ENCODE peak calls at places on chromosomes 3 and 15, in seven cellular contexts. S is NCI-H2029 treated with DMSO at 0.1 percent for 48 hours, Z is OCI-LY7, F is lung microvascular endothelial cell, M is tibial nerve, C is activated gamma-delta T cell, P is Daoy. A is an unnamed sample.

GRCh38 chr3:179750720-179751328 is 98.0 kb downstream of the USP13 start:
- DNase-seq in Z (peak), C (no peak), S (no peak), M (no peak), F (peak), P (no peak), A (no peak)

GRCh38 chr15:73704869-73705645 is 20.9 kb downstream of the CD276 start:
- DNase-seq in F (peak), M (peak), Z (peak), P (peak), C (no peak), S (peak), A (no peak)

GRCh38 chr15:25727116-25727515 is 136.0 kb downstream of the ATP10A start:
- DNase-seq in S (no peak), C (no peak), F (no peak), Z (no peak), P (no peak), M (no peak), A (no peak)

GRCh38 chr15:89566621-89567294 is 8.5 kb upstream of the TICRR start:
- DNase-seq in S (no peak), M (no peak), C (no peak), Z (no peak), F (no peak), P (no peak), A (no peak)

GRCh38 chr15:77440378-77440999 is 19.8 kb downstream of the HMG20A start:
- DNase-seq in Z (no peak), P (peak), F (peak), M (no peak), S (no peak), C (no peak), A (no peak)

GRCh38 chr15:38883987-38884386 is 319.4 kb upstream of the RASGRP1 start:
- DNase-seq in P (peak), F (peak), M (no peak), C (no peak), Z (no peak), S (no peak), A (no peak)

GRCh38 chr3:23389089-23389488 is 186.0 kb downstream of the UBE2E2 start:
- DNase-seq in C (no peak), S (peak), M (no peak), P (no peak), F (no peak), Z (peak), A (peak)

GRCh38 chr3:107838196-107838595 is 252.6 kb downstream of the CD47 start:
- DNase-seq in M (no peak), Z (no peak), F (no peak), S (no peak), P (no peak), C (no peak), A (no peak)

GRCh38 chr3:69012111-69012835 is 1.2 kb downstream of the EOGT start:
- DNase-seq in C (no peak), M (no peak), P (no peak), S (no peak), Z (no peak), F (peak), A (no peak)

GRCh38 chr15:85568261-85568808 is 187.9 kb downstream of the AKAP13 start:
- DNase-seq in P (no peak), S (no peak), F (no peak), Z (no peak), M (no peak), C (no peak), A (no peak)

GRCh38 chr3:20215636-20216035 is 29.6 kb upstream of the SGO1 start:
- DNase-seq in C (no peak), F (no peak), Z (no peak), P (no peak), S (no peak), M (no peak), A (no peak)

GRCh38 chr3:185270262-185270955 is 16.6 kb upstream of the EHHADH start:
- DNase-seq in C (no peak), Z (no peak), S (no peak), P (peak), F (peak), M (no peak), A (no peak)

GRCh38 chr3:36969540-36970432 is 23.1 kb downstream of the EPM2AIP1 start:
- DNase-seq in P (peak), M (no peak), S (peak), F (peak), C (no peak), Z (peak), A (peak)

GRCh38 chr3:100401674-100402036 is 316 bp downstream of the LNP1 start:
- DNase-seq in C (peak), P (peak), M (no peak), S (no peak), F (peak), Z (peak), A (no peak)

GRCh38 chr3:129708328-129708861 is 101.9 kb upstream of the PLXND1 start:
- DNase-seq in Z (no peak), P (no peak), F (no peak), C (no peak), S (no peak), M (no peak), A (no peak)

GRCh38 chr3:171417813-171418212 is 42.4 kb downstream of the TNIK start:
- DNase-seq in P (peak), M (no peak), C (no peak), Z (no peak), S (no peak), F (peak), A (no peak)

GRCh38 chr15:57735406-57735805 is 28.9 kb downstream of the POLR2M start:
- DNase-seq in C (no peak), M (no peak), Z (no peak), P (no peak), F (no peak), S (no peak), A (no peak)

GRCh38 chr3:12999147-13000140 is 73.8 kb downstream of the IQSEC1 start:
- DNase-seq in S (no peak), M (peak), Z (peak), C (no peak), P (peak), F (no peak), A (no peak)

GRCh38 chr15:68423359-68424028 is 8.5 kb downstream of the ITGA11 start:
- DNase-seq in S (no peak), P (no peak), C (no peak), F (no peak), M (no peak), Z (no peak), A (no peak)

A was measured in DMS153.